ENCODE peak calls at places on chromosome 1, in eight cellular contexts. C is CD4-positive, CD25-positive, alpha-beta regulatory T cell; I is activated T-cell treated with anti-CD3 and anti-CD28 coated beads, Interleukin-2, amount 50 U/mL, for 4 hours; Z is left cardiac atrium; E is upper lobe of right lung; Y is left lung; N is heart right ventricle; O is CD4-positive, alpha-beta T cell. T is an unnamed sample.
A peak's percentile ranks its signal among the peaks of the same experiment; 100 is the strongest.

GRCh38 chr1:46062651-46063319 is 69.6 kb downstream of the PIK3R3 start:
- ATAC-seq in C (no peak), I (peak; percentile 43), Z (no peak), E (no peak), Y (no peak), N (peak; percentile 48), O (no peak), T (no peak)

GRCh38 chr1:19202396-19202795 is 7.7 kb downstream of the UBR4 start:
- ATAC-seq in C (no peak), I (peak; percentile 13), Z (no peak), E (no peak), Y (no peak), N (no peak), O (peak; percentile 54), T (no peak)

GRCh38 chr1:187646536-187647128 is 817.9 kb downstream of the PLA2G4A start:
- ATAC-seq in C (no peak), I (no peak), Z (no peak), E (no peak), Y (no peak), N (no peak), O (no peak), T (no peak)

GRCh38 chr1:104073463-104073902 is 323.8 kb downstream of the AMY1C start:
- ATAC-seq in C (no peak), I (no peak), Z (no peak), E (peak; percentile 30), Y (no peak), N (no peak), O (no peak), T (no peak)

GRCh38 chr1:89200668-89201488 is 2.1 kb upstream of the GBP4 start:
- ATAC-seq in C (peak; percentile 73), I (peak; percentile 62), Z (peak; percentile 38), E (no peak), Y (no peak), N (peak; percentile 54), O (peak; percentile 81), T (no peak)

GRCh38 chr1:112983540-112984131 is 27.6 kb upstream of the SLC16A1 start:
- ATAC-seq in C (no peak), I (no peak), Z (no peak), E (no peak), Y (no peak), N (peak; percentile 43), O (no peak), T (no peak)

GRCh38 chr1:8678688-8679410 is 138.6 kb downstream of the RERE start:
- ATAC-seq in C (no peak), I (no peak), Z (no peak), E (no peak), Y (no peak), N (no peak), O (no peak), T (no peak)

GRCh38 chr1:11984121-11984520 is 3.9 kb downstream of the MFN2 start:
- ATAC-seq in C (no peak), I (no peak), Z (no peak), E (no peak), Y (no peak), N (no peak), O (no peak), T (no peak)

GRCh38 chr1:233085566-233085965 is 135.2 kb downstream of the NTPCR start:
- ATAC-seq in C (no peak), I (no peak), Z (no peak), E (no peak), Y (no peak), N (no peak), O (no peak), T (peak; percentile 55)

GRCh38 chr1:78334952-78335351 is 155.8 kb upstream of the PTGFR start:
- ATAC-seq in C (no peak), I (no peak), Z (no peak), E (peak; percentile 43), Y (peak; percentile 25), N (no peak), O (no peak), T (no peak)

GRCh38 chr1:33013791-33014190 is 22.9 kb downstream of the AK2 start:
- ATAC-seq in C (no peak), I (no peak), Z (no peak), E (no peak), Y (no peak), N (no peak), O (no peak), T (peak; percentile 67)

T was measured in esophagus mucosa.